ENCODE peak calls at places on chromosomes 2 and 18, in four cellular contexts. J is left lung, P is adrenal gland, C is mesendoderm. I is an unnamed sample.

GRCh38 chr2:121638333-121638732 is 10.9 kb downstream of the CLASP1 start:
- DNase-seq in J (no peak), P (no peak), C (no peak), I (no peak)

GRCh38 chr2:152243723-152244122 is 68.2 kb upstream of the STAM2 start:
- DNase-seq in J (no peak), P (no peak), C (no peak), I (no peak)

GRCh38 chr18:62209046-62209445 is 22.0 kb downstream of the RELCH start:
- DNase-seq in J (no peak), P (no peak), C (no peak), I (no peak)

GRCh38 chr2:191262436-191262835 is 17.2 kb downstream of the MYO1B start:
- DNase-seq in J (no peak), P (no peak), C (no peak), I (no peak)

GRCh38 chr2:46157072-46157965 is 139.9 kb upstream of the EPAS1 start:
- DNase-seq in J (no peak), P (no peak), C (no peak), I (no peak)

GRCh38 chr2:165803123-165803760 is 9.2 kb upstream of the GALNT3 start:
- DNase-seq in J (no peak), P (no peak), C (no peak), I (no peak)

GRCh38 chr2:207467716-207468347 is 61.9 kb upstream of the CREB1 start:
- DNase-seq in J (no peak), P (no peak), C (no peak), I (no peak)

GRCh38 chr2:121350884-121351283 is 65.9 kb upstream of the TFCP2L1 start:
- DNase-seq in J (no peak), P (no peak), C (no peak), I (no peak)

GRCh38 chr2:205699554-205700289 is 17.4 kb downstream of the NRP2 start:
- DNase-seq in J (no peak), P (no peak), C (peak; percentile 86), I (no peak)

GRCh38 chr2:33426666-33427231 is 49.7 kb upstream of the RASGRP3 start:
- DNase-seq in J (peak; percentile 71), P (no peak), C (no peak), I (no peak)

GRCh38 chr2:45567974-45568789 is 42.9 kb downstream of the SRBD1 start:
- DNase-seq in J (no peak), P (no peak), C (peak; percentile 29), I (peak; percentile 66)

GRCh38 chr2:156334496-156335478 is 2.3 kb upstream of the NR4A2 start:
- DNase-seq in J (peak; percentile 95), P (peak; percentile 91), C (peak; percentile 87), I (peak; percentile 79)

GRCh38 chr2:173008786-173009185 is 66.9 kb upstream of the MAP3K20 start:
- DNase-seq in J (no peak), P (peak; percentile 77), C (no peak), I (no peak)

GRCh38 chr2:172098650-172099471 is 3.8 kb downstream of the DLX2 start:
- DNase-seq in J (no peak), P (no peak), C (peak; percentile 85), I (peak; percentile 22)

GRCh38 chr2:209472386-209472832 is 48.6 kb downstream of the MAP2 start:
- DNase-seq in J (no peak), P (no peak), C (no peak), I (no peak)

GRCh38 chr2:151916632-151917031 is 88.4 kb upstream of the ARL5A start:
- DNase-seq in J (no peak), P (no peak), C (no peak), I (no peak)

GRCh38 chr2:237702439-237703397 is 75.3 kb downstream of the LRRFIP1 start:
- DNase-seq in J (peak; percentile 66), P (peak; percentile 74), C (peak; percentile 91), I (peak; percentile 29)

GRCh38 chr18:6866552-6866951 is 137.0 kb downstream of the ARHGAP28 start:
- DNase-seq in J (no peak), P (no peak), C (no peak), I (no peak)

GRCh38 chr2:99821572-99822369 is 320.6 kb downstream of the AFF3 start:
- DNase-seq in J (no peak), P (no peak), C (peak; percentile 65), I (no peak)

GRCh38 chr18:709771-710170 is 2.7 kb downstream of the ENOSF1 start:
- DNase-seq in J (no peak), P (no peak), C (peak; percentile 55), I (no peak)

GRCh38 chr2:1528273-1529064 is 115.2 kb downstream of the TPO start:
- DNase-seq in J (no peak), P (no peak), C (no peak), I (no peak)

GRCh38 chr2:158936978-158937377 is 31.5 kb upstream of the TANC1 start:
- DNase-seq in J (peak; percentile 43), P (no peak), C (no peak), I (no peak)

GRCh38 chr2:218805627-218806026 is 23.7 kb downstream of the CYP27A1 start:
- DNase-seq in J (no peak), P (no peak), C (peak; percentile 43), I (no peak)

GRCh38 chr2:171522057-171522803 is at the start of gene CYBRD1:
- DNase-seq in J (peak; percentile 89), P (peak; percentile 91), C (peak; percentile 73), I (no peak)

GRCh38 chr2:113784823-113785744 is 28.6 kb upstream of the SLC35F5 start:
- DNase-seq in J (no peak), P (peak; percentile 71), C (no peak), I (no peak)

GRCh38 chr2:1550076-1550475 is 136.8 kb downstream of the TPO start:
- DNase-seq in J (peak; percentile 25), P (no peak), C (no peak), I (no peak)

GRCh38 chr18:41744664-41745063 is 210.4 kb upstream of the PIK3C3 start:
- DNase-seq in J (no peak), P (no peak), C (peak; percentile 11), I (no peak)

GRCh38 chr2:165927353-165927752 is 26.2 kb downstream of the TTC21B start:
- DNase-seq in J (no peak), P (no peak), C (no peak), I (no peak)

GRCh38 chr2:117195381-117195780 is 619.1 kb upstream of the DDX18 start:
- DNase-seq in J (no peak), P (no peak), C (no peak), I (no peak)

GRCh38 chr2:23360571-23361125 is 24.3 kb upstream of the KLHL29 start:
- DNase-seq in J (no peak), P (no peak), C (peak; percentile 62), I (no peak)

GRCh38 chr2:207487650-207488315 is 42.0 kb upstream of the CREB1 start:
- DNase-seq in J (no peak), P (peak; percentile 38), C (peak; percentile 62), I (no peak)

GRCh38 chr2:23209059-23209458 is 175.9 kb upstream of the KLHL29 start:
- DNase-seq in J (no peak), P (no peak), C (no peak), I (no peak)

GRCh38 chr2:234494361-234495075 is 2.4 kb downstream of the ARL4C start:
- DNase-seq in J (no peak), P (no peak), C (peak; percentile 71), I (peak; percentile 51)

GRCh38 chr18:13269599-13270011 is 51.0 kb downstream of the LDLRAD4 start:
- DNase-seq in J (no peak), P (no peak), C (no peak), I (no peak)

DNA sequence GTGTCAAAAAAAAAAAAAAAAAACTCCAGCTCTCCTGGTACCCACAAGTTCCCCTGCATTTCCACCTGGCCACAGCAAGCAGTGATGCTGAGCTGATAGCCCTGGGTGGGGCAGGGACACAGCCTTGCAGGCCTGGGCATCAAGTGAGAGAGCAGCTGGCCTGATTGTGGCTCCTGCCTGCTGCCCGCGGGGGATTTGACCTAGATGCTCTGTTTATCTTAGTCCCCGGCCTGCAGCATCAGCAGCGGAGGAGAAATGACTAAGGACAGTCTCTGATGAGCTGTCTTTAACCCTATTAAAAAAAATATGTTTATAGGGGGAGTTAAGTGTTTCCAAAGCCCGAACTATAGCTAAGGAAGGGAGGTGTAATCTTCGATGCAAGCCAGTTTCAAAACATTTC is 102.6 kb downstream of the MTCL1 start:
- DNase-seq in J (no peak), P (no peak), C (no peak), I (no peak)
- H3K27ac ChIP-seq in J (no peak overlapping the region), P (no peak overlapping the region), C (no peak overlapping the region), I (no peak overlapping the region)

DNA sequence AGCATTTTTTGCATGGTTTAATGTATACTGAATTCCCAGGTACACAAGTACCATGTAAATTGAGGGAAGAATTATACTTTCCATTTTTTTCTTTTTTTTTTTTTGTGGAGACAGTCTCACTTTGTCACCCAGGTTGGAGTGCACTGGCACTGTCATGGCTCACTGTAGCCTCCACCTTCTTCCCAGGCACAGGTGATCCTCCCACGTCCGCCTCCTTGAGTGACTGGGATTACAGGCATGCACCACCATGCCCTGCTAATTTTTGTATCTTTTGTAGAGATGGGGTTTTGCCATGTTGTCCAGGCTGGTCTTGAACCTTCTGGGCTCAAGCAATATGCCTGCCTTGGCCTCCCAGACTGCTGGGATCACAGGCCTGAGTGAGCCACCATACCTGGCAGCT is 3.8 kb downstream of the HSPE1 start:
- DNase-seq in J (no peak), P (no peak), C (no peak), I (no peak)
- H3K4me1 ChIP-seq in J (peaks cover 26% of the 10 kb centered on the region), P (peaks cover 15% of the 10 kb centered on the region), C (peaks cover 2% of the 10 kb centered on the region), I (peaks cover 14% of the 10 kb centered on the region)

DNA sequence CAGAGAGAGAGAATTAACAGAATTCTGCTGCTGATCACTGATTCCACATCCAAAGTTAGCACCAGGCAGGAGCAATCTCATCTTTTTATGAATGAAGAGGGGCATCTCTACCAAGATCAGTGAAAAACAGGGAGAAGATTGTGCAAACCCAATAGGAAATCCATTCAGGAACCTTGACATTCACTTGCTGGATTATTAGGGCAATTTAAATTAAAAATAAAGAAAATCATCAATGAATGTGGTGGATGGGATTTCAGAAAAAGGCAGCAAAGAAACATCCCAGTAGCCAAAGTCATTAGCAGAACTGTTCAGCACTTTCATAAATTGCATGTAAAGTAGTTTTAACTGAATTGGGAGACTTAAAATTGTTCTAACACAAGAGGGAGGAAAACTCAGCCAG is 423.2 kb downstream of the TGIF1 start:
- DNase-seq in J (no peak), P (no peak), C (no peak), I (no peak)
- H3K4me3 ChIP-seq in J (no peak overlapping the region), P (peak overlapping the region; percentile 39), C (no peak overlapping the region), I (no peak overlapping the region)

DNA sequence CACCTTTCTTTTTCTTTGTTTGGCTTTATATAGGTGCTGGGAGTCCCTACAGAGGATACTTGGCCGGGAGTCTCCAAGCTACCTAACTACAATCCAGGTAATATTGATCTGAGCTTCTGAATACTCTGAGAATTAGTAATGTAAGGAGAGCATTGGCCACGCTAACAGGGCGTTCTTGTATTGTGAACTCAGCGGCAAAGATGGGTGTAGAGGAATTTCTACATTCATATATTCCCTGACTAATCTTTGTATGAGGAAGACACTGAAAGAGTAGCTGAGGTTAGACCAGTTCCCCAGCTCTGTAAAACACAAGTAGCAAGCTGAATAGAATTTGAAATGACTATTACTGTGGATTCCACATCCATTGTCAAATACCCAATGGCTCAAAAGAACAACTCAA is 48.5 kb downstream of the CDK15 start:
- DNase-seq in J (no peak), P (no peak), C (no peak), I (no peak)
- H3K27ac ChIP-seq in J (no peak overlapping the region), P (no peak overlapping the region), C (no peak overlapping the region), I (no peak overlapping the region)

DNA sequence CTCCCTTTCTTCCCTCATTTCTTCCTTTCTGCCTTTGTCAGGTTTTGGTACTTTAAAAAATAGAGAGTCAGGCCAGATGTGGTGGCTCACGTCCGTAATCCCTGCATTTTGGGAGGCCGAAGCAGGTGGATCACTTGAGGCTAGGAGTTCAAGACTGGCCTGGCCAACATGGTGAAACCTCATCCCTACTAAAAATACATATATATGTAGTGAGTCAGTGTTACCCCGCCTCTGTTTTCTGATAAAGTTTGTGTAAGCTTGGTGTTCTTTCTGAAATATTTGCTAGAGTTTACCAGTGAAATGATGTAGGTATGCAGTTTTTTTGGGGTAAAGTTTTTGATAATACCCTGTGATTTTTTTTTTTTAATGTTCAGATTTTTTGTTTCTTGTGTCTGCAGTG is 58.8 kb downstream of the DGKD start:
- DNase-seq in J (no peak), P (no peak), C (no peak), I (no peak)
- H3K4me1 ChIP-seq in J (peaks cover 48% of the 10 kb centered on the region), P (peaks cover 24% of the 10 kb centered on the region), C (peaks cover 5% of the 10 kb centered on the region), I (peaks cover 91% of the 10 kb centered on the region)

I was measured in naive thymus-derived CD4-positive, alpha-beta T cell.